ENCODE peak calls at places on chromosomes 2 and 18, in nine cellular contexts. M is HCT116; C is H9; Z is coronary artery; U is transverse colon; W is CD8-positive, alpha-beta T cell; R is ovary; E is mammary epithelial cell; L is neural progenitor cell. V is an unnamed sample.

GRCh38 chr2:199144036-199144435 is 313.7 kb downstream of the SATB2 start:
- DNase-seq in M (no peak), C (no peak), Z (no peak), U (no peak), W (no peak), R (no peak), E (no peak), L (no peak), V (no peak)

GRCh38 chr2:240461471-240462072 is 26.1 kb downstream of the GPC1 start:
- DNase-seq in M (no peak), C (no peak), Z (peak), U (no peak), W (no peak), R (peak), E (no peak), L (no peak), V (no peak)

GRCh38 chr18:78497641-78498040 is 482.0 kb upstream of the SALL3 start:
- DNase-seq in M (no peak), C (no peak), Z (peak), U (no peak), W (no peak), R (no peak), E (no peak), L (no peak), V (no peak)

GRCh38 chr2:26701596-26701995 is 9.1 kb downstream of the KCNK3 start:
- DNase-seq in M (no peak), C (no peak), Z (no peak), U (no peak), W (no peak), R (no peak), E (no peak), L (no peak), V (no peak)

GRCh38 chr18:43665239-43665788 is 388.0 kb upstream of the SYT4 start:
- DNase-seq in M (no peak), C (no peak), Z (no peak), U (no peak), W (no peak), R (no peak), E (peak), L (no peak), V (peak)

GRCh38 chr2:136216073-136216472 is 98.1 kb upstream of the CXCR4 start:
- DNase-seq in M (no peak), C (no peak), Z (no peak), U (no peak), W (no peak), R (no peak), E (no peak), L (no peak), V (no peak)

GRCh38 chr2:86769838-86770237 is 20.9 kb downstream of the CD8A start:
- DNase-seq in M (no peak), C (no peak), Z (no peak), U (no peak), W (no peak), R (no peak), E (no peak), L (no peak), V (no peak)

GRCh38 chr18:59219672-59220163 is at the start of gene GRP:
- DNase-seq in M (no peak), C (peak), Z (no peak), U (no peak), W (no peak), R (no peak), E (no peak), L (peak), V (no peak)

GRCh38 chr2:134258684-134259408 is 5.0 kb downstream of the MGAT5 start:
- DNase-seq in M (no peak), C (no peak), Z (no peak), U (peak), W (peak), R (no peak), E (no peak), L (no peak), V (no peak)

GRCh38 chr2:64863097-64863820 is 125.9 kb upstream of the SLC1A4 start:
- DNase-seq in M (no peak), C (no peak), Z (no peak), U (no peak), W (no peak), R (no peak), E (no peak), L (no peak), V (no peak)

GRCh38 chr2:156476021-156476420 is 39.8 kb downstream of the GPD2 start:
- DNase-seq in M (no peak), C (no peak), Z (no peak), U (no peak), W (no peak), R (no peak), E (no peak), L (no peak), V (no peak)

GRCh38 chr18:76896677-76897076 is 74.3 kb downstream of the ZNF236 start:
- DNase-seq in M (no peak), C (no peak), Z (no peak), U (no peak), W (no peak), R (no peak), E (no peak), L (no peak), V (no peak)

GRCh38 chr2:148645925-148646559 is 1.5 kb downstream of the EPC2 start:
- DNase-seq in M (peak), C (no peak), Z (no peak), U (peak), W (peak), R (no peak), E (peak), L (peak), V (peak)

GRCh38 chr2:120308038-120308910 is 37.7 kb upstream of the INHBB start:
- DNase-seq in M (no peak), C (no peak), Z (peak), U (no peak), W (no peak), R (no peak), E (no peak), L (no peak), V (peak)

GRCh38 chr2:47323009-47323821 is 79.7 kb upstream of the MSH2 start:
- DNase-seq in M (peak), C (peak), Z (peak), U (peak), W (peak), R (peak), E (peak), L (peak), V (peak)

GRCh38 chr2:60992985-60993392 is 24.5 kb upstream of the PEX13 start:
- DNase-seq in M (no peak), C (no peak), Z (no peak), U (no peak), W (no peak), R (no peak), E (no peak), L (no peak), V (no peak)

DNA sequence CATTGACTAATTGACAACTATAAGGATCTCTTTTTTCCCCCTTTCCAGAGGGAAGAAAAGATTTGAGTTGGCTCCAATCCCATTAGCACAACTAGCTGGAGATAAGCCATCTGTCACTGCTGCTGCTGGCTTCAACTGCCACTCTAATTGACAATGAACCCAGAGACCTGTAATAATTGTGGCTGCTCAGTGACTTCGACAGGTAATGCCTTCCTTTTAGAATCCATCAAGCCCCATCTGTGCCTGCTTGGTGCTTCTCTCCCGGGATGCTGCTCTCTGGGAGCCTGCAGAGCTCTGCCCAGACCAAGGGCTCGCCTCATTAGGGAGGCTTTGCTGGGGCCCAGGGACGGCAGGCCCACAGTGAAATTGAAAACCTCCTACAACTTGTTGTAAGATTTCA is 376.7 kb upstream of the SOX11 start:
- DNase-seq in M (no peak), C (no peak), Z (no peak), U (no peak), W (no peak), R (no peak), E (no peak), L (peak), V (no peak)
- H3K27ac ChIP-seq in M (no peak), C (no peak), Z (no peak), U (no peak), W (no peak), R (no peak), E (no peak), L (no peak), V (no peak)

DNA sequence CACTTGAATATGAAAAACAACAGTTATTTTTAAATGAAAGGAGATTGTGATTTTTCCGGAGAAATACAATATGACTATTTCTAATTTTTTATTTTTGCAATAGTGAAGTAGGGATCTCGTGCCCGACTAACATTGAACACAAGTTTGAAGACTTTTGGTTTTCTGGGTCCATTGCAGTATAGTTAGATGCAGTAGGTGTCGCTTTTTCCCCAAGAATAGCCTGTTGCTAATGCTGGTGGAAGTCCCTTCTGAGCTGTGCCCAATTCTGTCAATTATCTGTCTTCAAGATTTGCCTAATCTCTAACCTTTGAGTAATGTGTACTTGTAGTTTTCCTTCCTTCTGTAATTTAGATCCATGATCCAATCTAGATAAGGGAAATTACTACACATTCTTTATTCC is 36.5 kb downstream of the SEMA4F start:
- DNase-seq in M (peak), C (no peak), Z (no peak), U (no peak), W (no peak), R (no peak), E (peak), L (peak), V (peak)
- TF ChIP-seq CTCF in M (peak), C (peak), Z (peak), U (peak), W (peak), R (peak), E (peak), L (peak), V (peak)

GRCh38 chr2:190847504-190848201 is 33.0 kb upstream of the GLS start:
- DNase-seq in M (no peak), C (no peak), Z (no peak), U (no peak), W (no peak), R (no peak), E (no peak), L (no peak), V (no peak)
- H3K27ac ChIP-seq in M (no peak), C (no peak), Z (no peak), U (no peak), W (no peak), R (no peak), E (no peak), L (no peak), V (peak)

GRCh38 chr2:241950878-241951331 is 81.4 kb downstream of the RTP5 start:
- DNase-seq in M (peak), C (peak), Z (no peak), U (peak), W (peak), R (peak), E (peak), L (peak), V (peak)
- TF ChIP-seq CTCF in M (peak), C (peak), Z (peak), U (peak), W (peak), R (peak), E (peak), L (peak), V (peak)

DNA sequence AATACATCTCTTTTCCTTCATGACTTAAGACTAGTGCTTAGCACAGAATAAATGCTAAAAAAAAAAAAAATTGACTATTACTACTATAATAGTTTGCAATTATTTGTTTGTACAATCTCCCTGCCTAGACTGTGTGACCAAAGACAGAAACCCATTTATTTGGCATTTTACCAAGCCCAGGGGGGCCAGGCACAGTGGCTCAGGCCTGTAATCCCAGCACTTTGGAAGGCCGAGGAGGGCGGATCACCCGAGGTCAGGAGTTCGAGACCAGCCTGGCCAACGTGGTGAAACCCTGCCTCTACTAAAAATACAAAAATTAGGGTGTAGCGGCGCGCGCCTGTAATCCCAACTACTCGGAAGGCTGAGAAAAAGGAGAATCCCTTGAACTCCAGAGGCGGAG is 1.4 kb downstream of the ASB3 start:
- DNase-seq in M (no peak), C (no peak), Z (no peak), U (no peak), W (no peak), R (no peak), E (no peak), L (no peak), V (no peak)
- H3K27ac ChIP-seq in M (no peak), C (no peak), Z (no peak), U (no peak), W (no peak), R (no peak), E (peak), L (no peak), V (no peak)

GRCh38 chr2:231640646-231641111 is 48.0 kb downstream of the TEX44 start:
- DNase-seq in M (peak), C (no peak), Z (peak), U (peak), W (no peak), R (no peak), E (no peak), L (peak), V (no peak)
- TF ChIP-seq CTCF in M (no peak), C (no peak), Z (no peak), U (no peak), W (no peak), R (no peak), E (no peak), L (no peak), V (no peak)